ENCODE peak calls at places on chromosomes 12 and 14, in ten cellular contexts. E is Panc1; B is HS-5; N is amniotic epithelial cell; J is IMR-90; T is activated CD8-positive, alpha-beta T cell treated with anti-CD3 and anti-CD28 coated beads for 36 hours; C is T-helper 1 cell; Q is BJ; V is hypothalamus; P is NCI-H446 treated with DMSO at 0.1 percent for 48 hours. F is an unnamed sample.
A peak's percentile ranks its signal among the peaks of the same experiment; 100 is the strongest.

GRCh38 chr12:6423267-6424007 is 21.3 kb upstream of the CD27 start:
- DNase-seq in E (peak; percentile 56), B (peak; percentile 76), N (peak; percentile 87), J (peak; percentile 90), T (peak; percentile 87), C (peak; percentile 89), Q (peak; percentile 60), V (peak; percentile 49), P (peak; percentile 84), F (peak; percentile 87)

GRCh38 chr14:96309128-96309906 is 53.3 kb downstream of the BDKRB1 start:
- DNase-seq in E (no peak), B (no peak), N (no peak), J (no peak), T (no peak), C (no peak), Q (no peak), V (no peak), P (no peak), F (no peak)

GRCh38 chr12:52798671-52799497 is 3.0 kb upstream of the KRT3 start:
- DNase-seq in E (peak; percentile 15), B (peak; percentile 23), N (peak; percentile 46), J (peak; percentile 9), T (no peak), C (no peak), Q (no peak), V (no peak), P (no peak), F (no peak)

GRCh38 chr14:57498035-57498434 is 4.4 kb upstream of the CCDC198 start:
- DNase-seq in E (no peak), B (no peak), N (no peak), J (no peak), T (no peak), C (no peak), Q (no peak), V (no peak), P (no peak), F (no peak)

GRCh38 chr12:127108360-127109215 is 1158.4 kb upstream of the TMEM132C start:
- DNase-seq in E (no peak), B (peak; percentile 46), N (peak; percentile 9), J (peak; percentile 42), T (peak; percentile 56), C (peak; percentile 22), Q (peak; percentile 8), V (no peak), P (no peak), F (peak; percentile 48)

GRCh38 chr12:77007476-77007875 is 57.9 kb downstream of the E2F7 start:
- DNase-seq in E (no peak), B (no peak), N (peak; percentile 10), J (no peak), T (no peak), C (no peak), Q (no peak), V (no peak), P (no peak), F (no peak)

GRCh38 chr12:15157200-15157599 is 64.0 kb downstream of the RERG start:
- DNase-seq in E (no peak), B (no peak), N (peak; percentile 51), J (no peak), T (no peak), C (no peak), Q (no peak), V (no peak), P (no peak), F (no peak)

GRCh38 chr12:46198913-46199312 is 69.9 kb downstream of the SLC38A1 start:
- DNase-seq in E (no peak), B (no peak), N (no peak), J (no peak), T (no peak), C (no peak), Q (no peak), V (no peak), P (no peak), F (no peak)

GRCh38 chr12:81300454-81300853 is 222.6 kb downstream of the ACSS3 start:
- DNase-seq in E (no peak), B (no peak), N (peak; percentile 12), J (no peak), T (no peak), C (no peak), Q (no peak), V (no peak), P (no peak), F (no peak)

GRCh38 chr14:62253931-62254330 is 491.7 kb downstream of the SNAPC1 start:
- DNase-seq in E (no peak), B (no peak), N (peak; percentile 77), J (no peak), T (no peak), C (no peak), Q (no peak), V (no peak), P (no peak), F (no peak)

GRCh38 chr12:110533607-110534006 is 31.5 kb downstream of the RAD9B start:
- DNase-seq in E (no peak), B (no peak), N (peak; percentile 71), J (peak; percentile 92), T (no peak), C (no peak), Q (no peak), V (no peak), P (no peak), F (no peak)

GRCh38 chr12:117412465-117413190 is 51.2 kb upstream of the NOS1 start:
- DNase-seq in E (no peak), B (no peak), N (no peak), J (no peak), T (no peak), C (no peak), Q (no peak), V (no peak), P (no peak), F (no peak)

GRCh38 chr12:115916910-115917668 is 360.4 kb downstream of the MED13L start:
- DNase-seq in E (peak; percentile 17), B (no peak), N (no peak), J (no peak), T (peak; percentile 75), C (peak; percentile 30), Q (no peak), V (no peak), P (no peak), F (peak; percentile 70)